ENCODE peak calls at places on chromosomes 4 and X, in ten cellular contexts. H, W, I, P, K, B, N, F, Y and A are unnamed samples.

GRCh38 chr4:56681158-56681848 is at the start of gene HOPX:
- DNase-seq in K (no peak), B (no peak), N (peak), F (no peak), I (no peak), Y (no peak), W (no peak), H (peak), P (no peak), A (peak)

GRCh38 chr4:128550060-128550459 is 259.4 kb upstream of the JADE1 start:
- DNase-seq in W (no peak), F (no peak), Y (no peak), H (no peak), I (no peak), B (no peak), P (no peak), K (no peak), N (no peak), A (no peak)

GRCh38 chr4:26239796-26240195 is 81.0 kb upstream of the RBPJ start:
- DNase-seq in W (no peak), N (no peak), H (no peak), F (no peak), B (no peak), P (no peak), I (no peak), K (no peak), Y (no peak), A (no peak)

GRCh38 chr4:89482248-89482647 is 174.6 kb upstream of the GPRIN3 start:
- DNase-seq in F (peak), I (peak), B (peak), K (no peak), Y (no peak), P (no peak), W (no peak), H (peak), N (no peak), A (peak)

GRCh38 chr4:138310498-138310897 is 68.3 kb upstream of the SLC7A11 start:
- DNase-seq in Y (no peak), N (no peak), I (peak), K (no peak), F (no peak), H (no peak), B (no peak), P (no peak), W (no peak), A (no peak)

GRCh38 chrX:47991263-47992092 is 12.3 kb downstream of the ZNF182 start:
- DNase-seq in W (peak), Y (no peak), N (no peak), H (no peak), I (peak), P (no peak), B (no peak), K (no peak), F (no peak), A (no peak)

GRCh38 chrX:30275498-30275897 is 28.6 kb downstream of the MAGEB1 start:
- DNase-seq in W (no peak), P (no peak), I (peak), B (peak), K (peak), F (peak), Y (no peak), H (peak), N (no peak), A (peak)

GRCh38 chr4:153467154-153467896 is 1.2 kb downstream of the TMEM131L start:
- DNase-seq in F (peak), B (peak), K (no peak), W (no peak), N (peak), I (peak), P (peak), H (peak), Y (peak), A (peak)

GRCh38 chrX:54248309-54248708 is 65.3 kb upstream of the FAM120C start:
- DNase-seq in P (no peak), N (no peak), B (no peak), Y (no peak), W (peak), K (no peak), F (no peak), H (peak), I (peak), A (peak)

GRCh38 chr4:178070155-178070554 is 627.9 kb upstream of the AGA start:
- DNase-seq in B (no peak), H (no peak), F (no peak), P (no peak), N (no peak), I (no peak), W (no peak), K (no peak), Y (no peak), A (no peak)

GRCh38 chrX:55196688-55197087 is 23.5 kb upstream of the PAGE5 start:
- DNase-seq in W (no peak), P (no peak), F (peak), B (no peak), H (no peak), I (no peak), N (no peak), Y (no peak), K (no peak), A (peak)

GRCh38 chrX:77223046-77223445 is 224.1 kb upstream of the FGF16 start:
- DNase-seq in Y (no peak), I (no peak), W (no peak), P (no peak), B (no peak), H (no peak), K (no peak), F (no peak), N (no peak), A (peak)

GRCh38 chrX:153732406-153732805 is 7.8 kb downstream of the ABCD1 start:
- DNase-seq in I (no peak), W (no peak), K (no peak), Y (no peak), H (no peak), N (no peak), F (no peak), P (no peak), B (no peak), A (no peak)

GRCh38 chrX:45771114-45771513 is 570.4 kb upstream of the DIPK2B start:
- DNase-seq in K (no peak), H (peak), W (peak), P (no peak), F (no peak), B (no peak), I (peak), Y (no peak), N (no peak), A (no peak)

GRCh38 chrX:132958086-132958703 is at the start of gene HS6ST2:
- DNase-seq in N (no peak), K (no peak), B (peak), W (no peak), H (no peak), P (peak), I (no peak), F (peak), Y (no peak), A (peak)

GRCh38 chr4:13694256-13694655 is 66.7 kb upstream of the BOD1L1 start:
- DNase-seq in B (no peak), N (no peak), I (peak), P (no peak), F (no peak), K (no peak), Y (no peak), W (no peak), H (no peak), A (no peak)

GRCh38 chr4:2352171-2352570 is 66.3 kb downstream of the ZFYVE28 start:
- DNase-seq in P (peak), B (no peak), Y (no peak), K (no peak), N (no peak), F (no peak), H (no peak), I (no peak), W (no peak), A (no peak)